ENCODE peak calls at places on chromosomes 1 and 21, in four cellular contexts. G, U, Z and V are unnamed samples. For H3K36me3, the result is how much of the 10 kb centered on the place peaks cover.

GRCh38 chr1:204685236-204686006 is at the start of gene LRRN2:
- DNase-seq in U (no peak), Z (peak), G (peak), V (no peak)

GRCh38 chr1:31019401-31019800 is 46.1 kb downstream of the PUM1 start:
- DNase-seq in G (no peak), U (no peak), Z (no peak), V (no peak)

GRCh38 chr1:60894121-60894520 is 188.2 kb upstream of the NFIA start:
- DNase-seq in U (no peak), G (no peak), Z (peak), V (no peak)

GRCh38 chr1:2314297-2314802 is 77.0 kb downstream of the MORN1 start:
- DNase-seq in Z (peak), U (no peak), G (peak), V (peak)

GRCh38 chr1:186403632-186404031 is 28.0 kb downstream of the ODR4 start:
- DNase-seq in U (no peak), G (no peak), Z (no peak), V (no peak)

GRCh38 chr1:65717815-65718454 is 74.8 kb upstream of the PDE4B start:
- DNase-seq in G (no peak), U (peak), Z (no peak), V (no peak)

GRCh38 chr1:31712625-31713024 is 8.8 kb upstream of the COL16A1 start:
- DNase-seq in Z (no peak), G (peak), U (peak), V (no peak)

GRCh38 chr1:174692313-174692712 is 244.5 kb downstream of the GPR52 start:
- DNase-seq in Z (no peak), U (peak), G (no peak), V (no peak)

GRCh38 chr1:18629659-18630510 is 761 bp upstream of the PAX7 start:
- DNase-seq in U (no peak), Z (peak), G (no peak), V (no peak)

GRCh38 chr1:169511339-169512028 is 25.7 kb upstream of the SLC19A2 start:
- DNase-seq in G (peak), Z (no peak), U (peak), V (peak)

GRCh38 chr1:201223852-201224670 is 33.4 kb downstream of the IGFN1 start:
- DNase-seq in Z (no peak), U (no peak), G (no peak), V (no peak)

GRCh38 chr1:114502080-114502479 is 8.9 kb downstream of the TRIM33 start:
- DNase-seq in U (no peak), Z (no peak), G (no peak), V (no peak)

GRCh38 chr1:246773213-246773641 is 49.0 kb downstream of the SCCPDH start:
- DNase-seq in G (no peak), Z (no peak), U (no peak), V (no peak)

GRCh38 chr1:156108664-156109241 is 5.8 kb upstream of the LMNA start:
- DNase-seq in Z (no peak), U (no peak), G (no peak), V (no peak)

GRCh38 chr1:227903614-227904501 is 43.9 kb downstream of the WNT9A start:
- DNase-seq in Z (no peak), G (no peak), U (no peak), V (no peak)

GRCh38 chr1:62040973-62041372 is 153.7 kb upstream of the L1TD1 start:
- DNase-seq in Z (no peak), U (no peak), G (no peak), V (no peak)

GRCh38 chr1:31417148-31417547 is 4.1 kb downstream of the SERINC2 start:
- DNase-seq in Z (no peak), U (no peak), G (no peak), V (no peak)

GRCh38 chr1:76040327-76040868 is 34.1 kb upstream of the ST6GALNAC3 start:
- DNase-seq in G (no peak), U (no peak), Z (peak), V (no peak)

GRCh38 chr1:193058529-193059281 is 455 bp downstream of the UCHL5 start:
- DNase-seq in G (peak), Z (no peak), U (peak), V (no peak)

GRCh38 chr1:8370928-8371327 is 53.0 kb downstream of the SLC45A1 start:
- DNase-seq in G (no peak), U (no peak), Z (no peak), V (no peak)

GRCh38 chr1:12505176-12505575 is 112.8 kb downstream of the DHRS3 start:
- DNase-seq in U (no peak), Z (no peak), G (no peak), V (no peak)

GRCh38 chr1:50047916-50048694 is 24.4 kb upstream of the AGBL4 start:
- DNase-seq in Z (peak), G (no peak), U (no peak), V (no peak)

GRCh38 chr1:175673236-175674150 is 69.9 kb downstream of the TNR start:
- DNase-seq in G (no peak), U (no peak), Z (peak), V (no peak)

GRCh38 chr1:85001742-85002141 is 4.8 kb upstream of the MCOLN2 start:
- DNase-seq in Z (no peak), G (no peak), U (no peak), V (no peak)

GRCh38 chr1:1908506-1908791 is 6.6 kb upstream of the CALML6 start:
- DNase-seq in U (no peak), Z (no peak), G (peak), V (no peak)

GRCh38 chr1:61184035-61184713 is 101.8 kb downstream of the NFIA start:
- DNase-seq in G (peak), U (peak), Z (no peak), V (no peak)

GRCh38 chr1:67429011-67429527 is 1.1 kb downstream of the SERBP1 start:
- DNase-seq in U (no peak), Z (peak), G (no peak), V (no peak)

GRCh38 chr1:240468616-240469015 is 143.3 kb downstream of the GREM2 start:
- DNase-seq in U (no peak), Z (no peak), G (no peak), V (no peak)

GRCh38 chr1:58785424-58786058 is 1.7 kb upstream of the JUN start:
- DNase-seq in U (no peak), Z (peak), G (no peak), V (no peak)

GRCh38 chr1:218967836-218968235 is 205.8 kb upstream of the LYPLAL1 start:
- DNase-seq in Z (no peak), G (no peak), U (peak), V (no peak)

GRCh38 chr21:33258475-33258874 is 7.7 kb upstream of the IL10RB start:
- DNase-seq in U (no peak), Z (no peak), G (no peak), V (no peak)
- H3K36me3 ChIP-seq in U (under half), Z (under half), G (under half), V (under half)

GRCh38 chr21:36355868-36356267 is 29.3 kb upstream of the CHAF1B start:
- DNase-seq in U (no peak), Z (no peak), G (no peak), V (no peak)

GRCh38 chr21:36350282-36350910 is 30.4 kb downstream of the MORC3 start:
- DNase-seq in Z (no peak), G (no peak), U (peak), V (no peak)

GRCh38 chr21:36359185-36359584 is 26.0 kb upstream of the CHAF1B start:
- DNase-seq in G (no peak), U (no peak), Z (no peak), V (no peak)

GRCh38 chr21:36349315-36349714 is 29.3 kb downstream of the MORC3 start:
- DNase-seq in U (no peak), G (no peak), Z (no peak), V (no peak)

GRCh38 chr21:36355071-36355680 is 30.0 kb upstream of the CHAF1B start:
- DNase-seq in Z (no peak), U (no peak), G (no peak), V (no peak)
- H3K36me3 ChIP-seq in Z (under half), U (under half), G (under half), V (under half)

DNA sequence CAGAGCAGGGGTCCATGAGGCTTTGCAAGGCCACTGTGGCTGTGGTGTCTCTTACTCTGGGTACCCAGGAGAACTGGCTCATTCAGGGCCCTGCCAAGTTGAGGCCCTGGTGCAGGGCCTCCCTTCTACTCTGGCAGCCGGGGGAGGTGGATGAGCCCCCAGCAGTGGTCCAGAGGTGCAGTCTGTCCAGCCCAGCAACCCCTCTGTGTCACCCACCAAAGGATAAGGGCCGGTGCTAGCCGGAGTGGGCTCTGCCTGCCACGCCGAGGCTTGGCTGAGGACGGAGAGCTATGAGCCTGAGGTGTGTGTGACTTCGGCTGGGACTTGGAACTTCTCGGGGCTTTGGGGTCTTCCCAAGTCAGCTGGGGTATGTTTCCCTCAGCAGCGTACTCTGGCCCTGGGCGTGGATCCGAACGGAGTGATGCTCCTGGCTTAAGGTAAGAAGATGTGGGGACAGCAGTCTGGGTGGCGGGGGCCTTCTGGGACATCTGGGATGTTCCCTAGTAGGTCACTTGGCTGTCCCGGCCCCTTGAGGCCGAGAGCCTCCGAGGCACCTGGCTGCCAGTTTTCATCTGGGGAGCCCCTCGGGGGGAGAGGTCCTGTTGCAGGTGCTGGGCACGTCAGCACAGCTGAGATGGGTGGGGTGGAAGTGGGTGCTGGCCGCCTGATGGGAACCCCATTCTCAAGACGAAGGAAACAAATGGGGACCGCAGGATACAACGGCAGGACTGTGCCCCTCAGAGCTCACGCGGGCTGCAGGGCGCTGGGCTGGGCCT is 25.9 kb downstream of the RUNX3 start:
- DNase-seq in U (no peak), G (peak), Z (no peak), V (no peak)
- H3K36me3 ChIP-seq in U (under half), G (under half), Z (under half), V (under half)

GRCh38 chr1:236890152-236891056 is 95.3 kb downstream of the MTR start:
- DNase-seq in U (no peak), Z (peak), G (no peak), V (no peak)
- H3K36me3 ChIP-seq in U (under half), Z (under half), G (under half), V (under half)

DNA sequence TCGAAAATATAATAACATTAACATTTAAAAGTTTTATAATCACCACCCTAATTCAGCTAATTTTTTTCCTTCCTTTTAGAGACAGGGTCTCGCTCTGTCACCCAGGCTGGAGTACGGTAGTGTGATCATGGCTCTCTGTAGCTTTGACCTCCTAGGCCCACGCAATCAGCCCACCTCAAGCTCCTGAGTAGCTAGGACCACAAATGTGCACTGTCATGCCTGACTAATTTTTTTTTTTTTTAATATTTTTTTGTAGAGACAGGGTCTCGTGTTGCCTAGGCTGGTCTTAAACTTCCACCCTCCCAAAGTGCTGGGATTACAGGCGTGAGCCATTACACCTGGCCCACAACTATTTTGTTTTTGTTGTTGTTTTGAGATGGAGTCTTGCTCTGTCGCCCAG is 114.8 kb upstream of the BMP8A start:
- DNase-seq in U (no peak), Z (no peak), G (no peak), V (no peak)
- H3K36me3 ChIP-seq in U (half or more), Z (under half), G (under half), V (under half)

GRCh38 chr1:87212431-87213125 is 116.1 kb upstream of the LMO4 start:
- DNase-seq in G (no peak), Z (no peak), U (no peak), V (no peak)
- H3K36me3 ChIP-seq in G (under half), Z (under half), U (under half), V (under half)

GRCh38 chr1:108951242-108951641 is 12.0 kb downstream of the CLCC1 start:
- DNase-seq in U (no peak), G (no peak), Z (no peak), V (no peak)

GRCh38 chr1:108949044-108949443 is 14.2 kb downstream of the CLCC1 start:
- DNase-seq in G (no peak), Z (no peak), U (no peak), V (no peak)

GRCh38 chr1:108953452-108953851 is 9.8 kb downstream of the CLCC1 start:
- DNase-seq in Z (no peak), G (no peak), U (no peak), V (no peak)

GRCh38 chr1:108947871-108948525 is 15.3 kb downstream of the CLCC1 start:
- DNase-seq in Z (no peak), U (no peak), G (no peak), V (no peak)
- H3K36me3 ChIP-seq in Z (under half), U (under half), G (under half), V (under half)